ENCODE peak calls at places on chromosome 14, in ten cellular contexts. One of them, this sample, is unnamed.

GRCh38 chr14:44846232-44846824 is 115.4 kb downstream of the KLHL28 start:
- DNase-seq in GM23338: peak; percentile 72
- DNase-seq in H1: no peak
- DNase-seq in esophagus muscularis mucosa: no peak
- DNase-seq in vagina: no peak
- DNase-seq in HCT116: peak; percentile 28
- DNase-seq in HepG2: peak; percentile 27
- DNase-seq in GM12878: peak; percentile 27
- DNase-seq in transverse colon: no peak
- DNase-seq in SK-N-SH: peak; percentile 13
- DNase-seq in this sample: no peak

GRCh38 chr14:55353686-55354467 is 57.8 kb downstream of the ATG14 start:
- DNase-seq in GM23338: no peak
- DNase-seq in H1: peak; percentile 45
- DNase-seq in esophagus muscularis mucosa: peak; percentile 50
- DNase-seq in vagina: no peak
- DNase-seq in HCT116: peak; percentile 2
- DNase-seq in HepG2: no peak
- DNase-seq in GM12878: no peak
- DNase-seq in transverse colon: peak; percentile 26
- DNase-seq in SK-N-SH: no peak
- DNase-seq in this sample: no peak

GRCh38 chr14:77059276-77059934 is 30.9 kb upstream of the IRF2BPL start:
- DNase-seq in GM23338: peak; percentile 82
- DNase-seq in H1: no peak
- DNase-seq in esophagus muscularis mucosa: no peak
- DNase-seq in vagina: no peak
- DNase-seq in HCT116: peak; percentile 67
- DNase-seq in HepG2: peak; percentile 51
- DNase-seq in GM12878: no peak
- DNase-seq in transverse colon: no peak
- DNase-seq in SK-N-SH: no peak
- DNase-seq in this sample: peak; percentile 42

GRCh38 chr14:99647407-99647806 is 2.5 kb downstream of the HHIPL1 start:
- DNase-seq in GM23338: no peak
- DNase-seq in H1: no peak
- DNase-seq in esophagus muscularis mucosa: no peak
- DNase-seq in vagina: no peak
- DNase-seq in HCT116: no peak
- DNase-seq in HepG2: no peak
- DNase-seq in GM12878: no peak
- DNase-seq in transverse colon: no peak
- DNase-seq in SK-N-SH: no peak
- DNase-seq in this sample: no peak

GRCh38 chr14:66802962-66803361 is 295.0 kb downstream of the GPHN start:
- DNase-seq in GM23338: no peak
- DNase-seq in H1: no peak
- DNase-seq in esophagus muscularis mucosa: no peak
- DNase-seq in vagina: no peak
- DNase-seq in HCT116: no peak
- DNase-seq in HepG2: no peak
- DNase-seq in GM12878: no peak
- DNase-seq in transverse colon: no peak
- DNase-seq in SK-N-SH: no peak
- DNase-seq in this sample: no peak

GRCh38 chr14:57833304-57833703 is 32.6 kb downstream of the SLC35F4 start:
- DNase-seq in GM23338: no peak
- DNase-seq in H1: no peak
- DNase-seq in esophagus muscularis mucosa: no peak
- DNase-seq in vagina: no peak
- DNase-seq in HCT116: peak; percentile 96
- DNase-seq in HepG2: no peak
- DNase-seq in GM12878: no peak
- DNase-seq in transverse colon: no peak
- DNase-seq in SK-N-SH: no peak
- DNase-seq in this sample: no peak

GRCh38 chr14:86852530-86852929 is 1140.5 kb downstream of the GALC start:
- DNase-seq in GM23338: no peak
- DNase-seq in H1: no peak
- DNase-seq in esophagus muscularis mucosa: no peak
- DNase-seq in vagina: no peak
- DNase-seq in HCT116: no peak
- DNase-seq in HepG2: no peak
- DNase-seq in GM12878: no peak
- DNase-seq in transverse colon: no peak
- DNase-seq in SK-N-SH: no peak
- DNase-seq in this sample: no peak

GRCh38 chr14:67510121-67510520 is 21.6 kb upstream of the TMEM229B start:
- DNase-seq in GM23338: no peak
- DNase-seq in H1: no peak
- DNase-seq in esophagus muscularis mucosa: no peak
- DNase-seq in vagina: no peak
- DNase-seq in HCT116: no peak
- DNase-seq in HepG2: no peak
- DNase-seq in GM12878: no peak
- DNase-seq in transverse colon: no peak
- DNase-seq in SK-N-SH: peak; percentile 30
- DNase-seq in this sample: no peak

GRCh38 chr14:69845050-69845581 is 34.1 kb upstream of the SMOC1 start:
- DNase-seq in GM23338: no peak
- DNase-seq in H1: no peak
- DNase-seq in esophagus muscularis mucosa: no peak
- DNase-seq in vagina: no peak
- DNase-seq in HCT116: no peak
- DNase-seq in HepG2: no peak
- DNase-seq in GM12878: no peak
- DNase-seq in transverse colon: no peak
- DNase-seq in SK-N-SH: no peak
- DNase-seq in this sample: no peak

GRCh38 chr14:89794096-89794495 is 160.4 kb downstream of the EFCAB11 start:
- DNase-seq in GM23338: no peak
- DNase-seq in H1: no peak
- DNase-seq in esophagus muscularis mucosa: peak; percentile 91
- DNase-seq in vagina: no peak
- DNase-seq in HCT116: no peak
- DNase-seq in HepG2: no peak
- DNase-seq in GM12878: no peak
- DNase-seq in transverse colon: no peak
- DNase-seq in SK-N-SH: no peak
- DNase-seq in this sample: no peak

GRCh38 chr14:32608880-32609279 is 279.8 kb downstream of the AKAP6 start:
- DNase-seq in GM23338: no peak
- DNase-seq in H1: no peak
- DNase-seq in esophagus muscularis mucosa: no peak
- DNase-seq in vagina: no peak
- DNase-seq in HCT116: no peak
- DNase-seq in HepG2: no peak
- DNase-seq in GM12878: no peak
- DNase-seq in transverse colon: no peak
- DNase-seq in SK-N-SH: no peak
- DNase-seq in this sample: no peak

GRCh38 chr14:97798204-97798603 is 1001.0 kb downstream of the VRK1 start:
- DNase-seq in GM23338: no peak
- DNase-seq in H1: no peak
- DNase-seq in esophagus muscularis mucosa: peak; percentile 79
- DNase-seq in vagina: no peak
- DNase-seq in HCT116: no peak
- DNase-seq in HepG2: no peak
- DNase-seq in GM12878: no peak
- DNase-seq in transverse colon: no peak
- DNase-seq in SK-N-SH: no peak
- DNase-seq in this sample: peak; percentile 28

GRCh38 chr14:76956253-76957090 is 72.0 kb downstream of the IRF2BPL start:
- DNase-seq in GM23338: peak; percentile 98
- DNase-seq in H1: peak; percentile 91
- DNase-seq in esophagus muscularis mucosa: peak; percentile 96
- DNase-seq in vagina: no peak
- DNase-seq in HCT116: peak; percentile 82
- DNase-seq in HepG2: peak; percentile 89
- DNase-seq in GM12878: no peak
- DNase-seq in transverse colon: peak; percentile 92
- DNase-seq in SK-N-SH: peak; percentile 91
- DNase-seq in this sample: peak; percentile 96

GRCh38 chr14:51173863-51174262 is 66.2 kb upstream of the TMX1 start:
- DNase-seq in GM23338: no peak
- DNase-seq in H1: no peak
- DNase-seq in esophagus muscularis mucosa: no peak
- DNase-seq in vagina: no peak
- DNase-seq in HCT116: no peak
- DNase-seq in HepG2: no peak
- DNase-seq in GM12878: no peak
- DNase-seq in transverse colon: no peak
- DNase-seq in SK-N-SH: no peak
- DNase-seq in this sample: no peak

GRCh38 chr14:21269252-21270046 is at the start of gene HNRNPC:
- DNase-seq in GM23338: peak; percentile 100
- DNase-seq in H1: peak; percentile 100
- DNase-seq in esophagus muscularis mucosa: peak; percentile 100
- DNase-seq in vagina: peak; percentile 99
- DNase-seq in HCT116: peak; percentile 100
- DNase-seq in HepG2: peak; percentile 100
- DNase-seq in GM12878: peak; percentile 100
- DNase-seq in transverse colon: peak; percentile 100
- DNase-seq in SK-N-SH: peak; percentile 93
- DNase-seq in this sample: peak; percentile 100
- TF ChIP-seq POLR2AphosphoS5 in GM23338: peak; percentile 93
- TF ChIP-seq POLR2AphosphoS5 in H1: peak; percentile 98
- TF ChIP-seq POLR2AphosphoS5 in esophagus muscularis mucosa: peak; percentile 99
- TF ChIP-seq POLR2AphosphoS5 in vagina: peak; percentile 98
- TF ChIP-seq POLR2AphosphoS5 in HCT116: peak; percentile 92
- TF ChIP-seq POLR2AphosphoS5 in HepG2: peak; percentile 99
- TF ChIP-seq POLR2AphosphoS5 in GM12878: peak; percentile 100
- TF ChIP-seq POLR2AphosphoS5 in transverse colon: peak; percentile 97
- TF ChIP-seq POLR2AphosphoS5 in SK-N-SH: peak; percentile 98
- TF ChIP-seq POLR2AphosphoS5 in this sample: peak; percentile 97

GRCh38 chr14:61565181-61565580 is 130.1 kb upstream of the HIF1A start:
- DNase-seq in GM23338: no peak
- DNase-seq in H1: no peak
- DNase-seq in esophagus muscularis mucosa: no peak
- DNase-seq in vagina: no peak
- DNase-seq in HCT116: no peak
- DNase-seq in HepG2: no peak
- DNase-seq in GM12878: no peak
- DNase-seq in transverse colon: no peak
- DNase-seq in SK-N-SH: no peak
- DNase-seq in this sample: no peak
- H3K4me1 ChIP-seq in GM23338: peaks cover 38% of the 10 kb centered on the region
- H3K4me1 ChIP-seq in H1: peaks cover 22% of the 10 kb centered on the region
- H3K4me1 ChIP-seq in esophagus muscularis mucosa: peaks cover 83% of the 10 kb centered on the region
- H3K4me1 ChIP-seq in vagina: peaks cover 90% of the 10 kb centered on the region
- H3K4me1 ChIP-seq in HCT116: peaks cover 100% of the 10 kb centered on the region
- H3K4me1 ChIP-seq in HepG2: peaks cover 95% of the 10 kb centered on the region
- H3K4me1 ChIP-seq in GM12878: peaks cover 26% of the 10 kb centered on the region
- H3K4me1 ChIP-seq in transverse colon: peaks cover 44% of the 10 kb centered on the region
- H3K4me1 ChIP-seq in SK-N-SH: peaks cover 53% of the 10 kb centered on the region
- H3K4me1 ChIP-seq in this sample: peaks cover 66% of the 10 kb centered on the region

GRCh38 chr14:33899723-33900341 is 51.0 kb downstream of the EGLN3 start:
- DNase-seq in GM23338: no peak
- DNase-seq in H1: no peak
- DNase-seq in esophagus muscularis mucosa: no peak
- DNase-seq in vagina: no peak
- DNase-seq in HCT116: no peak
- DNase-seq in HepG2: peak; percentile 71
- DNase-seq in GM12878: no peak
- DNase-seq in transverse colon: no peak
- DNase-seq in SK-N-SH: no peak
- DNase-seq in this sample: no peak
- H3K36me3 ChIP-seq in GM23338: no peaks in the 10 kb centered on the region
- H3K36me3 ChIP-seq in H1: no peaks in the 10 kb centered on the region
- H3K36me3 ChIP-seq in esophagus muscularis mucosa: no peaks in the 10 kb centered on the region
- H3K36me3 ChIP-seq in vagina: no peaks in the 10 kb centered on the region
- H3K36me3 ChIP-seq in HCT116: no peaks in the 10 kb centered on the region
- H3K36me3 ChIP-seq in HepG2: no peaks in the 10 kb centered on the region
- H3K36me3 ChIP-seq in GM12878: no peaks in the 10 kb centered on the region
- H3K36me3 ChIP-seq in transverse colon: no peaks in the 10 kb centered on the region
- H3K36me3 ChIP-seq in SK-N-SH: no peaks in the 10 kb centered on the region
- H3K36me3 ChIP-seq in this sample: no peaks in the 10 kb centered on the region

GRCh38 chr14:74511966-74512365 is 18.4 kb downstream of the ISCA2 start:
- DNase-seq in GM23338: no peak
- DNase-seq in H1: no peak
- DNase-seq in esophagus muscularis mucosa: no peak
- DNase-seq in vagina: no peak
- DNase-seq in HCT116: no peak
- DNase-seq in HepG2: no peak
- DNase-seq in GM12878: no peak
- DNase-seq in transverse colon: no peak
- DNase-seq in SK-N-SH: no peak
- DNase-seq in this sample: no peak
- TF ChIP-seq POLR2AphosphoS5 in GM23338: no peak
- TF ChIP-seq POLR2AphosphoS5 in H1: no peak
- TF ChIP-seq POLR2AphosphoS5 in esophagus muscularis mucosa: no peak
- TF ChIP-seq POLR2AphosphoS5 in vagina: no peak
- TF ChIP-seq POLR2AphosphoS5 in HCT116: no peak
- TF ChIP-seq POLR2AphosphoS5 in HepG2: no peak
- TF ChIP-seq POLR2AphosphoS5 in GM12878: no peak
- TF ChIP-seq POLR2AphosphoS5 in transverse colon: no peak
- TF ChIP-seq POLR2AphosphoS5 in SK-N-SH: no peak
- TF ChIP-seq POLR2AphosphoS5 in this sample: no peak

GRCh38 chr14:65101631-65102440 is 481 bp downstream of the MAX start:
- DNase-seq in GM23338: peak; percentile 51
- DNase-seq in H1: peak; percentile 62
- DNase-seq in esophagus muscularis mucosa: no peak
- DNase-seq in vagina: no peak
- DNase-seq in HCT116: no peak
- DNase-seq in HepG2: no peak
- DNase-seq in GM12878: no peak
- DNase-seq in transverse colon: peak; percentile 34
- DNase-seq in SK-N-SH: peak; percentile 57
- DNase-seq in this sample: peak; percentile 85

GRCh38 chr14:65096323-65097089 is 5.8 kb downstream of the MAX start:
- DNase-seq in GM23338: no peak
- DNase-seq in H1: no peak
- DNase-seq in esophagus muscularis mucosa: no peak
- DNase-seq in vagina: no peak
- DNase-seq in HCT116: no peak
- DNase-seq in HepG2: no peak
- DNase-seq in GM12878: no peak
- DNase-seq in transverse colon: no peak
- DNase-seq in SK-N-SH: peak; percentile 54
- DNase-seq in this sample: no peak

GRCh38 chr14:65095633-65096205 is 6.6 kb downstream of the MAX start:
- DNase-seq in GM23338: no peak
- DNase-seq in H1: no peak
- DNase-seq in esophagus muscularis mucosa: no peak
- DNase-seq in vagina: no peak
- DNase-seq in HCT116: no peak
- DNase-seq in HepG2: no peak
- DNase-seq in GM12878: no peak
- DNase-seq in transverse colon: peak; percentile 56
- DNase-seq in SK-N-SH: no peak
- DNase-seq in this sample: no peak

GRCh38 chr14:65100905-65101541 is 1.3 kb downstream of the MAX start:
- DNase-seq in GM23338: no peak
- DNase-seq in H1: no peak
- DNase-seq in esophagus muscularis mucosa: no peak
- DNase-seq in vagina: no peak
- DNase-seq in HCT116: no peak
- DNase-seq in HepG2: no peak
- DNase-seq in GM12878: no peak
- DNase-seq in transverse colon: no peak
- DNase-seq in SK-N-SH: no peak
- DNase-seq in this sample: no peak

GRCh38 chr14:65098586-65098985 is 3.7 kb downstream of the MAX start:
- DNase-seq in GM23338: no peak
- DNase-seq in H1: no peak
- DNase-seq in esophagus muscularis mucosa: no peak
- DNase-seq in vagina: no peak
- DNase-seq in HCT116: no peak
- DNase-seq in HepG2: no peak
- DNase-seq in GM12878: peak; percentile 37
- DNase-seq in transverse colon: no peak
- DNase-seq in SK-N-SH: no peak
- DNase-seq in this sample: no peak
- H3K4me1 ChIP-seq in GM23338: peaks cover 10% of the 10 kb centered on the region
- H3K4me1 ChIP-seq in H1: peaks cover 3% of the 10 kb centered on the region
- H3K4me1 ChIP-seq in esophagus muscularis mucosa: peaks cover 85% of the 10 kb centered on the region
- H3K4me1 ChIP-seq in vagina: peaks cover 80% of the 10 kb centered on the region
- H3K4me1 ChIP-seq in HCT116: peaks cover 15% of the 10 kb centered on the region
- H3K4me1 ChIP-seq in HepG2: peaks cover 27% of the 10 kb centered on the region
- H3K4me1 ChIP-seq in GM12878: peaks cover 9% of the 10 kb centered on the region
- H3K4me1 ChIP-seq in transverse colon: peaks cover 84% of the 10 kb centered on the region
- H3K4me1 ChIP-seq in SK-N-SH: peaks cover 27% of the 10 kb centered on the region
- H3K4me1 ChIP-seq in this sample: peaks cover 52% of the 10 kb centered on the region

This sample was measured in upper lobe of left lung.